ENCODE peak calls at places on chromosomes 11 and 22, in four cellular contexts. One of them, this sample, is unnamed.

GRCh38 chr11:93054881-93055280 is 85.4 kb downstream of the MTNR1B start:
- DNase-seq in LoVo: peak
- DNase-seq in EH: peak
- DNase-seq in cardiac muscle cell: peak
- DNase-seq in this sample: no peak

GRCh38 chr11:83508804-83509203 is 222.6 kb upstream of the CCDC90B start:
- DNase-seq in LoVo: no peak
- DNase-seq in EH: no peak
- DNase-seq in cardiac muscle cell: no peak
- DNase-seq in this sample: no peak

GRCh38 chr11:46120361-46120710 is 918 bp downstream of the PHF21A start:
- DNase-seq in LoVo: no peak
- DNase-seq in EH: no peak
- DNase-seq in cardiac muscle cell: no peak
- DNase-seq in this sample: no peak

GRCh38 chr11:10208045-10208674 is 85.9 kb downstream of the SBF2 start:
- DNase-seq in LoVo: peak
- DNase-seq in EH: peak
- DNase-seq in cardiac muscle cell: peak
- DNase-seq in this sample: peak

GRCh38 chr11:132846080-132846479 is 686.2 kb downstream of the OPCML start:
- DNase-seq in LoVo: no peak
- DNase-seq in EH: peak
- DNase-seq in cardiac muscle cell: no peak
- DNase-seq in this sample: no peak

GRCh38 chr11:114099392-114100178 is 40.1 kb downstream of the ZBTB16 start:
- DNase-seq in LoVo: no peak
- DNase-seq in EH: no peak
- DNase-seq in cardiac muscle cell: peak
- DNase-seq in this sample: no peak

GRCh38 chr22:35914665-35915476 is 113.8 kb downstream of the RBFOX2 start:
- DNase-seq in LoVo: peak
- DNase-seq in EH: peak
- DNase-seq in cardiac muscle cell: peak
- DNase-seq in this sample: no peak

GRCh38 chr11:64086263-64086938 is 50.7 kb downstream of the FLRT1 start:
- DNase-seq in LoVo: no peak
- DNase-seq in EH: no peak
- DNase-seq in cardiac muscle cell: peak
- DNase-seq in this sample: no peak

GRCh38 chr11:114262681-114263509 is 33.3 kb upstream of the NNMT start:
- DNase-seq in LoVo: peak
- DNase-seq in EH: peak
- DNase-seq in cardiac muscle cell: peak
- DNase-seq in this sample: no peak